ENCODE peak calls at places on chromosome 6, in four cellular contexts. V, O, C and W are unnamed samples.

GRCh38 chr6:45116714-45117410 is 211.3 kb upstream of the RUNX2 start:
- DNase-seq in V (no peak), C (no peak), O (no peak), W (no peak)

GRCh38 chr6:161439093-161439492 is 165.2 kb upstream of the AGPAT4 start:
- DNase-seq in V (peak), O (no peak), C (no peak), W (peak)

GRCh38 chr6:148379966-148380653 is 37.5 kb downstream of the SASH1 start:
- DNase-seq in O (no peak), V (no peak), C (no peak), W (no peak)

GRCh38 chr6:169296170-169296569 is 42.5 kb upstream of the THBS2 start:
- DNase-seq in V (no peak), O (no peak), C (no peak), W (no peak)

GRCh38 chr6:109595998-109596397 is 95.0 kb downstream of the AK9 start:
- DNase-seq in O (peak), C (no peak), V (no peak), W (peak)

GRCh38 chr6:116210750-116211425 is 43.0 kb downstream of the TSPYL4 start:
- DNase-seq in O (no peak), V (no peak), C (no peak), W (no peak)

GRCh38 chr6:113672691-113673149 is 184.4 kb upstream of the MARCKS start:
- DNase-seq in O (no peak), V (no peak), C (no peak), W (no peak)

GRCh38 chr6:64479134-64479533 is 843.5 kb downstream of the PHF3 start:
- DNase-seq in C (no peak), O (no peak), V (no peak), W (no peak)

GRCh38 chr6:24658573-24659511 is 7.9 kb downstream of the TDP2 start:
- DNase-seq in V (no peak), O (no peak), C (no peak), W (no peak)

GRCh38 chr6:44004625-44005506 is 122.4 kb downstream of the MRPL14 start:
- DNase-seq in C (no peak), V (no peak), O (peak), W (peak)

GRCh38 chr6:134686071-134686470 is 263.8 kb downstream of the ALDH8A1 start:
- DNase-seq in O (no peak), C (no peak), V (no peak), W (no peak)

GRCh38 chr6:64224819-64225218 is 589.2 kb downstream of the PHF3 start:
- DNase-seq in V (no peak), O (no peak), C (no peak), W (no peak)

GRCh38 chr6:161417712-161418457 is 144.0 kb upstream of the AGPAT4 start:
- DNase-seq in V (no peak), O (no peak), C (no peak), W (no peak)

GRCh38 chr6:45445749-45446454 is 68.2 kb upstream of the SUPT3H start:
- DNase-seq in C (no peak), O (peak), V (no peak), W (peak)

GRCh38 chr6:122012576-122012975 is 386.9 kb upstream of the HSF2 start:
- DNase-seq in V (no peak), O (no peak), C (no peak), W (no peak)

GRCh38 chr6:132300323-132300949 is 100.8 kb downstream of the MOXD1 start:
- DNase-seq in O (peak), C (no peak), V (peak), W (peak)

GRCh38 chr6:81985191-81985590 is 232.7 kb upstream of the TENT5A start:
- DNase-seq in V (no peak), C (no peak), O (no peak), W (no peak)

GRCh38 chr6:131382646-131383045 is 190.4 kb upstream of the ARG1 start:
- DNase-seq in C (no peak), O (no peak), V (peak), W (no peak)

GRCh38 chr6:79167931-79168694 is 66.4 kb downstream of the HMGN3 start:
- DNase-seq in O (no peak), C (no peak), V (no peak), W (no peak)

GRCh38 chr6:85923013-85923430 is 280.3 kb upstream of the SYNCRIP start:
- DNase-seq in V (peak), C (peak), O (peak), W (peak)